ENCODE peak calls at places on chromosomes 7 and 10, in seven cellular contexts. V is spleen, F is breast epithelium, J is HCT116, Y is transverse colon, T is K562, D is prostate gland. C is an unnamed sample. For H3K4me1, the result is how much of the 10 kb centered on the place peaks cover.

GRCh38 chr7:118110178-118110577 is 73.8 kb upstream of the LSM8 start:
- DNase-seq in V (no peak), F (no peak), J (no peak), Y (no peak), T (no peak), D (no peak), C (no peak)

GRCh38 chr7:25813381-25813780 is 338.6 kb upstream of the NFE2L3 start:
- DNase-seq in V (no peak), F (no peak), J (no peak), Y (no peak), T (no peak), D (no peak), C (no peak)

GRCh38 chr7:137642031-137642430 is 204.7 kb downstream of the DGKI start:
- DNase-seq in V (no peak), F (no peak), J (no peak), Y (no peak), T (no peak), D (no peak), C (no peak)

GRCh38 chr10:21524526-21525366 is 736 bp downstream of the SKIDA1 start:
- DNase-seq in V (no peak), F (no peak), J (no peak), Y (no peak), T (no peak), D (peak), C (no peak)

GRCh38 chr10:49592726-49593563 is 17.2 kb upstream of the SLC18A3 start:
- DNase-seq in V (no peak), F (no peak), J (peak), Y (peak), T (peak), D (no peak), C (peak)

GRCh38 chr10:3951993-3952392 is 167.0 kb upstream of the KLF6 start:
- DNase-seq in V (no peak), F (peak), J (no peak), Y (no peak), T (no peak), D (no peak), C (peak)

GRCh38 chr7:99563650-99564049 is 5.2 kb downstream of the ZNF655 start:
- DNase-seq in V (no peak), F (no peak), J (no peak), Y (no peak), T (no peak), D (no peak), C (no peak)

GRCh38 chr7:79046061-79046460 is 407.4 kb downstream of the MAGI2 start:
- DNase-seq in V (no peak), F (no peak), J (no peak), Y (no peak), T (no peak), D (no peak), C (no peak)

GRCh38 chr10:71314028-71314693 is 4.9 kb upstream of the SLC29A3 start:
- DNase-seq in V (no peak), F (no peak), J (peak), Y (peak), T (peak), D (peak), C (peak)

GRCh38 chr10:93993782-93994668 is at the start of gene PLCE1:
- DNase-seq in V (peak), F (no peak), J (no peak), Y (peak), T (peak), D (peak), C (peak)

GRCh38 chr7:27430115-27430514 is 187.5 kb downstream of the EVX1 start:
- DNase-seq in V (no peak), F (no peak), J (no peak), Y (no peak), T (no peak), D (no peak), C (no peak)

GRCh38 chr7:25515876-25516275 is 287.6 kb upstream of the NPVF start:
- DNase-seq in V (no peak), F (no peak), J (no peak), Y (no peak), T (no peak), D (no peak), C (no peak)

GRCh38 chr7:6578114-6579084 is 1.1 kb downstream of the ZDHHC4 start:
- DNase-seq in V (no peak), F (no peak), J (no peak), Y (no peak), T (no peak), D (no peak), C (no peak)

GRCh38 chr7:55325371-55325792 is 39.8 kb upstream of the LANCL2 start:
- DNase-seq in V (no peak), F (no peak), J (no peak), Y (no peak), T (no peak), D (no peak), C (peak)

GRCh38 chr7:108324053-108325038 is 131.9 kb downstream of the NRCAM start:
- DNase-seq in V (no peak), F (no peak), J (no peak), Y (no peak), T (no peak), D (no peak), C (no peak)

GRCh38 chr7:131438969-131439368 is 111.3 kb downstream of the MKLN1 start:
- DNase-seq in V (no peak), F (no peak), J (no peak), Y (no peak), T (no peak), D (no peak), C (no peak)

GRCh38 chr7:102304668-102305067 is 18.0 kb downstream of the SH2B2 start:
- DNase-seq in V (peak), F (no peak), J (no peak), Y (no peak), T (no peak), D (no peak), C (no peak)

GRCh38 chr10:128631801-128632241 is 505.6 kb upstream of the MKI67 start:
- DNase-seq in V (no peak), F (no peak), J (peak), Y (no peak), T (no peak), D (no peak), C (no peak)

GRCh38 chr10:76885815-76886214 is 751.8 kb downstream of the KCNMA1 start:
- DNase-seq in V (no peak), F (no peak), J (no peak), Y (no peak), T (no peak), D (no peak), C (no peak)

GRCh38 chr7:134804351-134804750 is 24.9 kb downstream of the CALD1 start:
- DNase-seq in V (no peak), F (no peak), J (no peak), Y (no peak), T (no peak), D (no peak), C (no peak)

GRCh38 chr7:117069379-117069778 is 116.1 kb downstream of the ST7 start:
- DNase-seq in V (no peak), F (no peak), J (no peak), Y (no peak), T (no peak), D (no peak), C (no peak)

GRCh38 chr10:116272497-116273221 is at the start of gene GFRA1:
- DNase-seq in V (no peak), F (no peak), J (no peak), Y (no peak), T (no peak), D (no peak), C (no peak)

GRCh38 chr7:157402388-157402703 is 65.5 kb downstream of the DNAJB6 start:
- DNase-seq in V (no peak), F (no peak), J (no peak), Y (no peak), T (no peak), D (no peak), C (no peak)

GRCh38 chr7:157399086-157399687 is 62.4 kb downstream of the DNAJB6 start:
- DNase-seq in V (no peak), F (no peak), J (no peak), Y (no peak), T (no peak), D (no peak), C (no peak)

GRCh38 chr7:157397751-157398691 is 61.2 kb downstream of the DNAJB6 start:
- DNase-seq in V (no peak), F (no peak), J (no peak), Y (peak), T (peak), D (no peak), C (peak)

GRCh38 chr7:157401567-157402387 is 65.0 kb downstream of the DNAJB6 start:
- DNase-seq in V (peak), F (no peak), J (no peak), Y (no peak), T (peak), D (no peak), C (no peak)

GRCh38 chr7:157400171-157400860 is 63.5 kb downstream of the DNAJB6 start:
- DNase-seq in V (no peak), F (no peak), J (no peak), Y (no peak), T (no peak), D (no peak), C (no peak)
- TF ChIP-seq POLR2AphosphoS5 in V (no peak), F (no peak), J (no peak), Y (no peak), T (no peak), D (no peak), C (no peak)

GRCh38 chr10:52318136-52318810 is 4.2 kb downstream of the DKK1 start:
- DNase-seq in V (no peak), F (no peak), J (no peak), Y (no peak), T (no peak), D (no peak), C (no peak)

GRCh38 chr10:52314822-52315552 is 906 bp downstream of the DKK1 start:
- DNase-seq in V (peak), F (no peak), J (no peak), Y (peak), T (no peak), D (no peak), C (no peak)

GRCh38 chr10:52314007-52314821 is at the start of gene DKK1:
- DNase-seq in V (peak), F (peak), J (peak), Y (peak), T (no peak), D (peak), C (peak)

GRCh38 chr10:52316500-52316899 is 2.4 kb downstream of the DKK1 start:
- DNase-seq in V (no peak), F (no peak), J (no peak), Y (no peak), T (no peak), D (no peak), C (no peak)

GRCh38 chr10:52316005-52316404 is 1.9 kb downstream of the DKK1 start:
- DNase-seq in V (no peak), F (no peak), J (no peak), Y (no peak), T (no peak), D (no peak), C (no peak)
- H3K4me3 ChIP-seq in V (no peak), F (no peak), J (peak), Y (no peak), T (no peak), D (no peak), C (no peak)

GRCh38 chr7:51325231-51325630 is 8.6 kb upstream of the COBL start:
- DNase-seq in V (no peak), F (no peak), J (no peak), Y (no peak), T (no peak), D (no peak), C (no peak)
- H3K4me1 ChIP-seq in V (under half), F (under half), J (under half), Y (under half), T (under half), D (under half), C (under half)

GRCh38 chr10:78974409-78975317 is 94.1 kb upstream of the ZMIZ1 start:
- DNase-seq in V (no peak), F (peak), J (peak), Y (peak), T (peak), D (peak), C (peak)
- TF ChIP-seq POLR2AphosphoS5 in V (no peak), F (no peak), J (peak), Y (peak), T (peak), D (no peak), C (peak)

GRCh38 chr7:113144839-113145238 is 26.5 kb upstream of the SMIM30 start:
- DNase-seq in V (no peak), F (no peak), J (no peak), Y (no peak), T (no peak), D (no peak), C (no peak)
- H3K4me3 ChIP-seq in V (no peak), F (no peak), J (no peak), Y (no peak), T (no peak), D (no peak), C (no peak)

DNA sequence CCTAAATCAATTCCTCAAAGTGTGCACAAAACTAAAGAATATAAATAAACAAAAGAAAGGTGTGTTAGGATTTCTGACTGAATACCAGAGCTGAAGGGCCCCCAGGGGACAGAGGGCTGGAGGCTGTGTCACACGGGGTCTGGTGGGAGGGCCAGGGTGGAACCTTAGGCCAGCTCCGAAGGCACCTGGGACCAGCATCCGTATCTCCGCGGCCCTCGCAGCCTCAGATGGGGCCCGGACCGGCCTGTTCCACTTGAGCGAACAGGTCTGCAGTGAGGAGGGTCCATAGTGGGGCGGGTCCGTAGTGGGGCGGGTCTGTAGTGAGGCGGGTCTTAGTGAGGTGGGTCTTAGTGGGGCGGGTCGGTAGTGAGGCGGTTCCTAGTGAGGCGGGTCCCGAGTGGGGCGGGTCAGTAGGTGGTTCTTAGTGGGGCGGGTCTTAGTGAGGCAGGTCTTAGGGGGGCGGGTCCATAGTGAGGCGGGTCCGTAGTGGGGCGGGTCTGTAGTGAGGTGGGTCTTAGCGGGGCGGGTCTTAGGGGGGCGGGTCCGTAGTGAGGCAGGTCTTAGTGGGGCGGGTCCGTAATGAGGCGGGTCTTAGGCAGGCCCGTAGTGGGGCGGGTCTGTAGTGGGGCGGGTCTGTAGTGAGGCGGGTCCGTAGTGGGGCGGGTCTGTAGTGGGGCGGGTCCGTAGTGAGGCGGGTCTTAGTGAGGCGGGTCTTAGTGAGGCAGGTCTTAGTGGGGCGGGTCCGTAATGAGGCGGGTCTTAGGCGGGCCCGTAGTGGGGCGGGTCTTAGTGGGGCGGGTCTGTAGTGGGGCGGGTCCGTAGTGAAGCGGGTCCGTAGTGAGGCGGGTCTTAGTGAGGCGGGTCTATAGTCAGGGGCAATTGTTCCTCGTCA is 15.1 kb downstream of the GPR146 start:
- DNase-seq in V (peak), F (peak), J (peak), Y (peak), T (peak), D (no peak), C (peak)
- H3K4me1 ChIP-seq in V (half or more), F (under half), J (under half), Y (under half), T (under half), D (under half), C (half or more)

C was measured in stomach.